ENCODE peak calls at places on chromosomes 6 and 20, in five cellular contexts. Z, Y, T, C and O are unnamed samples.

GRCh38 chr6:18349350-18349749 is 37.8 kb upstream of the RNF144B start:
- DNase-seq in Y (no peak), T (no peak), C (no peak), Z (no peak), O (no peak)

GRCh38 chr6:29834564-29835436 is 7.2 kb downstream of the HLA-G start:
- DNase-seq in T (no peak), Z (no peak), C (no peak), Y (no peak), O (no peak)

GRCh38 chr6:158697798-158698197 is 47.9 kb downstream of the SYTL3 start:
- DNase-seq in Z (no peak), C (no peak), Y (no peak), T (no peak), O (no peak)

GRCh38 chr6:112176175-112176574 is 78.2 kb downstream of the LAMA4 start:
- DNase-seq in C (no peak), T (no peak), Z (no peak), Y (no peak), O (no peak)

GRCh38 chr20:16013631-16014030 is 559.6 kb downstream of the KIF16B start:
- DNase-seq in T (no peak), Y (no peak), C (no peak), Z (no peak), O (no peak)

GRCh38 chr6:32129297-32130088 is 595 bp downstream of the FKBPL start:
- DNase-seq in Z (peak; percentile 87), Y (no peak), T (no peak), C (no peak), O (no peak)

GRCh38 chr20:52236292-52236691 is 44.7 kb upstream of the ZFP64 start:
- DNase-seq in Y (no peak), Z (no peak), C (no peak), T (no peak), O (no peak)

GRCh38 chr20:49391404-49392245 is 90.8 kb downstream of the KCNB1 start:
- DNase-seq in T (no peak), Y (no peak), Z (no peak), C (no peak), O (no peak)

GRCh38 chr6:158290040-158290439 is 22.2 kb upstream of the TULP4 start:
- DNase-seq in Z (no peak), C (no peak), Y (no peak), T (no peak), O (no peak)

GRCh38 chr6:149938571-149939462 is 3.0 kb upstream of the ULBP2 start:
- DNase-seq in Z (no peak), Y (no peak), T (no peak), C (no peak), O (no peak)

GRCh38 chr6:52994031-52994788 is 874 bp downstream of the GSTA4 start:
- DNase-seq in C (peak; percentile 34), Y (no peak), Z (peak; percentile 37), T (no peak), O (no peak)

GRCh38 chr20:62501801-62502495 is 26.2 kb upstream of the GATA5 start:
- DNase-seq in C (peak; percentile 38), Z (no peak), Y (no peak), T (no peak), O (no peak)

GRCh38 chr6:37173573-37174195 is 3.7 kb downstream of the PIM1 start:
- DNase-seq in Z (no peak), Y (no peak), C (no peak), T (no peak), O (no peak)

GRCh38 chr20:50089140-50089786 is 23.7 kb downstream of the UBE2V1 start:
- DNase-seq in C (no peak), T (no peak), Z (no peak), Y (no peak), O (no peak)

GRCh38 chr20:20199338-20200160 is 147.2 kb downstream of the CFAP61 start:
- DNase-seq in Y (no peak), C (no peak), Z (no peak), T (no peak), O (no peak)

GRCh38 chr20:2515203-2515602 is 6.5 kb upstream of the ZNF343 start:
- DNase-seq in C (no peak), Z (no peak), Y (no peak), T (no peak), O (no peak)

GRCh38 chr20:63029358-63030121 is 22.8 kb upstream of the BHLHE23 start:
- DNase-seq in C (no peak), T (no peak), Z (no peak), Y (no peak), O (no peak)

GRCh38 chr20:44704551-44704971 is 10.6 kb upstream of the CCN5 start:
- DNase-seq in C (no peak), Z (no peak), Y (peak; percentile 81), T (no peak), O (no peak)

GRCh38 chr20:47125553-47126373 is 230.7 kb downstream of the ZMYND8 start:
- DNase-seq in Y (no peak), Z (peak; percentile 41), T (no peak), C (no peak), O (no peak)

GRCh38 chr6:48542191-48542590 is 431.2 kb upstream of the PTCHD4 start:
- DNase-seq in C (no peak), Y (no peak), Z (no peak), T (no peak), O (no peak)

GRCh38 chr20:50333856-50334255 is 143.2 kb downstream of the CEBPB start:
- DNase-seq in C (no peak), Z (no peak), T (no peak), Y (no peak), O (no peak)

GRCh38 chr6:4320860-4321259 is 185.5 kb upstream of the ECI2 start:
- DNase-seq in C (no peak), Y (peak; percentile 77), Z (no peak), T (no peak), O (no peak)

GRCh38 chr6:53326372-53327016 is 22.3 kb downstream of the ELOVL5 start:
- DNase-seq in T (peak; percentile 62), Z (peak; percentile 47), Y (peak; percentile 87), C (peak; percentile 43), O (no peak)

DNA sequence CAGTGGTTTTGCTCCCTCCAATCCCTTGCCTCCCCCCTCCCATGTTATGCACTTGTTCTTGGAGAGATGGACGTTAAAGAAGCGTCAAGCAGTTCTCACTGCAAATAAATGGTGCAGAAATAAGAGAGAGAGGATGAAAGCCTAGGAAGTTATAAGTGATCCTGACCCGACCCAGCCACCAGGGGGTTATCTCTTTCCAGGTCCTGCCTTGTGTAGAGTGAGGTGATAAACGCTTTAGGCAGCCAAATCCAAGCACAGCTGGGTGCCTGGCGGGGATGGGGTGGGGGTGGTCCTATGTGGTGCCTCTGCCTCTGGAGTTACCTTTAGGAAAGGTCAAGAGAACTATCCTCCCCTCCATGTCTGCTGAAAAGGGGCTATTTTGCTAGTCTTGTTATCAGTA is 9.1 kb upstream of the TFAP2A start:
- DNase-seq in C (no peak), Z (no peak), Y (no peak), T (no peak), O (no peak)
- TF ChIP-seq CTCF in C (no peak), Z (no peak), Y (peak; percentile 18), T (no peak), O (peak; percentile 60)

GRCh38 chr6:44234101-44235090 is 11.0 kb downstream of the SLC29A1 start:
- DNase-seq in Z (peak; percentile 94), C (peak; percentile 67), Y (no peak), T (no peak), O (no peak)
- TF ChIP-seq CTCF in Z (peak; percentile 88), C (peak; percentile 32), Y (peak; percentile 87), T (peak; percentile 40), O (peak; percentile 81)

DNA sequence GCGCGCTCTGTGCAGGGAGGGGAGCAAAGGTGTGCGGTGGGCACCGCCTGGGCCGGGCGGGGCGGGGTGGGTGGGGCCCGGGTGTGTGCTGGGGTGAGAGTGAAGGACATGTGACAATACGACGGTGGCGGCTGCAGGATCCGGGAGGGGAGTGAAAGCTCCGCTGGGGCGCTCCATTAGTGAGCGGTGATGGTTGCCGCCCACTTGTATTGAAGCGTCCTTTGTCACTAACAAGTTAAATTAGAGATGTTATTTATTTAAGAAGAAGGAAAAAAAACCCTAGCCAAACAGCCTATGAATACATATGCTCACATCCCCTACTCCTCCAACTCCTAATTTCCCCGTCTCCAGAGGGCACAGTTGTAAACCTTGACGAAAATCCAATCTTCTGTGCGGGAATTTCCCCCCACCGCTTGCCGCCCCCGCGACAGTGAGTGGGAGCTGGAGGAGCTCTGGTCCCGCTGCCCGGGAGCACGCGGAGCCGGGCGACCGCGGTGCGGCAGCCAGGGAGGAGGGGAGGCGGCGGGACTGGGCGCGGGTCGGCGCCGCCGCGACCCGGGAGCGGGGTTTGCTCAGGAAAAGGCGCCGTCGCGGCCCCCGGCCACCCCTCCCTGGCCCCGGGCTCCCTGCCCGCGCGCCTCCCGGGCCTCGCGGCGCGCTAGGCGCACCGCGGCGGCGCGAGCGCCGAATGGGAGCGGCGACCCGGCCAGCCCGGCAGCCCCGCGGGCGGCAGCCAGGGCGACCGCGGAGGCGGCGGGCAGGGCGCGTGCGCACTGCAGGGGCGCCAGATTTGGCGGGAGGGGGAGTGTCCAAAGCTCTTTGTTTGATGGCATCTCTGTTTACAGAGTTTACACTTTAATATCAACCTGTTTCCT is at the start of gene MYB:
- DNase-seq in T (peak; percentile 70), Y (peak; percentile 12), C (peak; percentile 45), Z (peak; percentile 36), O (peak; percentile 77)
- TF ChIP-seq CTCF in T (no peak), Y (no peak), C (no peak), Z (no peak), O (peak; percentile 20)

DNA sequence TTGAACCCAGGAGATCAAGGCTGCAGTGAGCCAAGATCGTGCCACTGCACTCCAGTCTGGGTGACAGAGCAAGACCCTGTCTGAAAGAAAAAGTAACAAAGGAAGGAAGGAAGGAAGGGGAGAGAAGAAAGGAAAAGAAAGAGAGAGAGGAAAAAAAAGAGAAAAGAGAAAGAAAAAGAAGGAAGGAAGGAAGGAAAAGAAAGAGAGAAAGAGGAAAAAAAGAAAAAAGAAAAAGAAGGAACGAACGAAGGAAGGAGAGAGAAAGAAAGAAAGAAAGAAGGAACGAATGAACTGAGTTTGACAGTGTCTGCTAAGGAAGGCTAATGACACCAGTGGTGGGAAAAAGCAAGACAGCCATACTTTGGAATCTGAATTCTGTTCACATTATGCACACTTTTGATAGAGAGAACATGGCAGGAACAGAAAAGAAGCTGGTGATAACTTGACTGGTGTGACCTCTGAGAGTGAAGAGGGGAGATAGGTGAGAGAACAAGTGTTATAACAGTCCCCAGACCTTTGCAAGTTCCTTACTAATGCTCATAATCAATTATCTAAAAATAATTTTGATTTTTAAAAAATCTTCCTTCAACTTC is 93.3 kb upstream of the MYLIP start:
- DNase-seq in C (no peak), Y (no peak), Z (no peak), T (no peak), O (no peak)
- TF ChIP-seq CTCF in C (no peak), Y (no peak), Z (no peak), T (no peak), O (no peak)

GRCh38 chr6:69867075-69867911 is 937 bp downstream of the COL19A1 start:
- DNase-seq in T (peak; percentile 34), Z (peak; percentile 73), Y (no peak), C (peak; percentile 40), O (peak; percentile 77)
- TF ChIP-seq CTCF in T (no peak), Z (no peak), Y (no peak), C (peak; percentile 12), O (peak; percentile 50)

GRCh38 chr20:17676942-17677341 is 5.1 kb downstream of the RRBP1 start:
- DNase-seq in Z (no peak), T (no peak), C (no peak), Y (no peak), O (no peak)
- TF ChIP-seq CTCF in Z (no peak), T (no peak), C (no peak), Y (no peak), O (no peak)

GRCh38 chr6:138588805-138589434 is 89.6 kb upstream of the NHSL1 start:
- DNase-seq in T (no peak), Z (peak; percentile 46), C (peak; percentile 47), Y (peak; percentile 66), O (no peak)
- TF ChIP-seq CTCF in T (peak; percentile 93), Z (peak; percentile 94), C (peak; percentile 80), Y (peak; percentile 92), O (peak; percentile 94)